ENCODE peak calls at places on chromosome 4, in ten cellular contexts. W, Y, N, T, J, R, I, B, H and E are unnamed samples.

GRCh38 chr4:105198541-105198940 is 51.9 kb downstream of the TET2 start:
- DNase-seq in Y (no peak), T (no peak), B (no peak), W (no peak), N (no peak), J (no peak), R (no peak), I (no peak), H (no peak), E (no peak)

GRCh38 chr4:165472943-165473676 is 94.3 kb downstream of the CPE start:
- DNase-seq in T (no peak), W (no peak), J (no peak), Y (no peak), I (no peak), N (no peak), H (no peak), B (no peak), R (no peak), E (no peak)

GRCh38 chr4:40194602-40195161 is 2.1 kb upstream of the RHOH start:
- DNase-seq in T (no peak), W (no peak), I (peak; percentile 17), R (peak; percentile 52), N (peak; percentile 16), J (no peak), Y (no peak), H (peak; percentile 39), B (no peak), E (no peak)

GRCh38 chr4:152605641-152606304 is 69.9 kb upstream of the FBXW7 start:
- DNase-seq in H (peak; percentile 36), R (peak; percentile 51), J (no peak), Y (no peak), W (no peak), B (no peak), N (no peak), T (no peak), I (peak; percentile 9), E (no peak)

GRCh38 chr4:38025665-38026064 is 65.5 kb downstream of the PTTG2 start:
- DNase-seq in W (no peak), N (no peak), B (no peak), Y (no peak), R (no peak), T (no peak), J (no peak), H (no peak), I (no peak), E (no peak)

GRCh38 chr4:82586055-82586454 is 24.3 kb upstream of the TMEM150C start:
- DNase-seq in W (no peak), R (no peak), H (no peak), I (no peak), J (no peak), T (no peak), Y (no peak), N (no peak), B (no peak), E (no peak)

GRCh38 chr4:30720021-30720655 is at the start of gene PCDH7:
- DNase-seq in J (peak; percentile 50), T (no peak), R (peak; percentile 83), W (no peak), Y (peak; percentile 48), N (no peak), H (peak; percentile 28), I (peak; percentile 61), B (no peak), E (no peak)

GRCh38 chr4:102478186-102478585 is 23.0 kb upstream of the NFKB1 start:
- DNase-seq in B (no peak), H (no peak), W (no peak), J (no peak), Y (no peak), I (no peak), T (no peak), N (no peak), R (no peak), E (no peak)

GRCh38 chr4:128323401-128323800 is 35.8 kb upstream of the PGRMC2 start:
- DNase-seq in I (no peak), Y (no peak), H (no peak), R (no peak), T (no peak), B (no peak), N (no peak), W (no peak), J (no peak), E (no peak)

GRCh38 chr4:55491486-55491885 is 55.2 kb downstream of the CLOCK start:
- DNase-seq in H (no peak), I (no peak), B (no peak), T (no peak), N (no peak), W (no peak), Y (no peak), J (no peak), R (peak; percentile 63), E (peak; percentile 38)

GRCh38 chr4:123997116-123997515 is 600.5 kb downstream of the SPRY1 start:
- DNase-seq in R (no peak), N (no peak), J (no peak), H (peak; percentile 52), W (no peak), I (no peak), B (no peak), T (no peak), Y (no peak), E (no peak)

GRCh38 chr4:103754844-103755243 is 35.1 kb upstream of the TACR3 start:
- DNase-seq in R (no peak), T (no peak), H (no peak), B (no peak), J (no peak), N (no peak), Y (peak; percentile 27), I (peak; percentile 87), W (no peak), E (no peak)

GRCh38 chr4:88792821-88793220 is 95.2 kb upstream of the NAP1L5 start:
- DNase-seq in T (no peak), H (peak; percentile 36), B (no peak), W (no peak), I (peak; percentile 10), N (no peak), J (no peak), Y (no peak), R (no peak), E (no peak)

GRCh38 chr4:88794087-88794486 is 96.5 kb upstream of the NAP1L5 start:
- DNase-seq in H (no peak), R (no peak), I (no peak), W (no peak), N (no peak), Y (no peak), T (no peak), J (no peak), B (no peak), E (no peak)

GRCh38 chr4:88793473-88793872 is 95.8 kb upstream of the NAP1L5 start:
- DNase-seq in N (no peak), H (no peak), J (peak; percentile 7), W (no peak), Y (no peak), T (no peak), R (no peak), I (no peak), B (no peak), E (no peak)

GRCh38 chr4:88792268-88792781 is 94.7 kb upstream of the NAP1L5 start:
- DNase-seq in R (peak; percentile 71), H (peak; percentile 79), B (peak; percentile 60), Y (peak; percentile 59), N (peak; percentile 36), W (no peak), I (no peak), T (no peak), J (peak; percentile 7), E (peak; percentile 16)

GRCh38 chr4:88791274-88791673 is 93.6 kb upstream of the NAP1L5 start:
- DNase-seq in B (no peak), H (no peak), R (peak; percentile 14), T (no peak), Y (no peak), J (no peak), I (peak; percentile 44), N (no peak), W (no peak), E (no peak)
- TF ChIP-seq CTCF in B (no peak), H (peak; percentile 29), R (no peak), T (no peak), Y (peak; percentile 16), J (peak; percentile 32), I (no peak), N (peak; percentile 24), W (peak; percentile 40), E (no peak)

GRCh38 chr4:45438047-45438446 is 685.8 kb downstream of the GABRG1 start:
- DNase-seq in Y (no peak), B (no peak), H (no peak), W (no peak), T (no peak), R (peak; percentile 2), N (no peak), J (no peak), I (no peak), E (no peak)

GRCh38 chr4:45437381-45437780 is 686.5 kb downstream of the GABRG1 start:
- DNase-seq in J (no peak), H (no peak), I (no peak), R (no peak), T (no peak), N (no peak), W (no peak), Y (no peak), B (no peak), E (no peak)

DNA sequence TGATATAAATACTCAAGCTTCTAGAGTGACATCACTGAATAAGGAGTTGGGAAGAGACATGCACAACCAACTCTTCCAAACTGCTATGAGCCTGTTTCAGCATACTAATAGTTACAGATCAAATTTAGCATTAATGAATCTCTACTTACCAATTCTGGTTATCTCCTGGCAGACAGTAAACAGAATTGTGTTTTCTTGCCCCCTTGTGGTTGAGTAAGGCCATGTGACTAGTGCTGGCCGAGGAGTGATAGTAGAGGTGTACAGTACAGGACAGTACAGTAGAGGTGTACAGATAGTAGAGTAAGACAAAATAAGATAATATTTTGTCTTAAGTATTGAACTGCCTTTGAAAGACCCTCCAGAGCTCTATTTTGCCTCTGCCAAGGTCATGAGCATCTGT is 681.4 kb downstream of the GABRG1 start:
- DNase-seq in B (no peak), N (no peak), Y (peak; percentile 1), W (no peak), J (no peak), R (peak; percentile 33), I (no peak), T (no peak), H (no peak), E (no peak)
- TF ChIP-seq CTCF in B (no peak), N (peak; percentile 1), Y (no peak), W (peak; percentile 54), J (peak; percentile 37), R (no peak), I (no peak), T (no peak), H (peak; percentile 21), E (no peak)

DNA sequence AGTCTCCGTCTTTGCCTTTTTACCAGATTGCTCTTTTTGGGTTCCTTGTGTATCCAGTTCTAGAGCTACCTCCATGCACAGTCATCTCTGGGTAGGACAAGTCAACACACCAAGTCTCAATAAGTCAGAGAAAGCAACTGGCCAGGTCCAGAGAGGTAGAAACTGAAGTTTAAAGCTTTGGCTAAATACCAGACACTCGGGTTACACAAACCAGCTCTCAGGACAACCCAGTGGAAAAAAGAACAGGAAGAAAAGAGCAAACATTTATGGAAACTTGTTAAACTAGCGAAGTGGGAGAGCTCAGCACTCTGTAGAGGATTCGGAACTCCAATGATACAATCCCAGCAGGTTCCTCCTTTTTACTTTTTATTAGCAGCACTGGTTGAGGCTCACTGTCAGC is 291.0 kb upstream of the CPEB2 start:
- DNase-seq in B (no peak), Y (no peak), T (no peak), N (no peak), I (no peak), W (no peak), H (no peak), J (no peak), R (no peak), E (no peak)
- TF ChIP-seq CTCF in B (no peak), Y (no peak), T (no peak), N (no peak), I (no peak), W (no peak), H (no peak), J (no peak), R (no peak), E (no peak)

GRCh38 chr4:73867783-73868182 is 1.4 kb upstream of the CXCL1 start:
- DNase-seq in H (no peak), J (no peak), N (no peak), R (no peak), Y (peak; percentile 42), T (no peak), B (no peak), I (no peak), W (no peak), E (no peak)
- TF ChIP-seq CTCF in H (peak; percentile 11), J (no peak), N (no peak), R (no peak), Y (no peak), T (no peak), B (no peak), I (no peak), W (no peak), E (no peak)